ENCODE peak calls at places on chromosomes 5 and 9, in eight cellular contexts. K, I, X, C, R, G, Y and M are unnamed samples.
A peak's percentile ranks its signal among the peaks of the same experiment; 100 is the strongest.

GRCh38 chr5:31106742-31107546 is 86.5 kb upstream of the CDH6 start:
- DNase-seq in C (peak; percentile 69), Y (no peak), R (no peak), I (no peak), G (no peak), X (no peak), K (no peak), M (no peak)

GRCh38 chr9:70420267-70421019 is 6.0 kb upstream of the KLF9 start:
- DNase-seq in C (peak; percentile 88), X (peak; percentile 68), I (peak; percentile 46), Y (peak; percentile 59), K (peak; percentile 82), R (peak; percentile 76), G (peak; percentile 75), M (peak; percentile 63)

GRCh38 chr9:122228191-122228905 is 409 bp downstream of the LHX6 start:
- DNase-seq in G (no peak), K (no peak), I (no peak), X (no peak), Y (no peak), C (peak; percentile 33), R (no peak), M (no peak)

GRCh38 chr9:5459289-5459829 is 9.0 kb downstream of the CD274 start:
- DNase-seq in I (no peak), G (peak; percentile 42), K (no peak), X (peak; percentile 31), C (no peak), Y (no peak), R (no peak), M (no peak)

GRCh38 chr5:58262226-58262625 is 197.7 kb downstream of the PLK2 start:
- DNase-seq in R (no peak), X (no peak), C (no peak), K (no peak), G (no peak), Y (no peak), I (no peak), M (no peak)

GRCh38 chr9:121906074-121906520 is 187.0 kb downstream of the TTLL11 start:
- DNase-seq in C (no peak), Y (no peak), K (no peak), X (no peak), G (peak; percentile 40), R (no peak), I (no peak), M (no peak)

GRCh38 chr9:85940275-85940831 is 593 bp upstream of the NAA35 start:
- DNase-seq in K (no peak), I (no peak), R (no peak), X (no peak), C (no peak), Y (no peak), G (no peak), M (no peak)

GRCh38 chr9:130665431-130666392 is 1.3 kb downstream of the PRDM12 start:
- DNase-seq in Y (no peak), G (no peak), R (no peak), K (no peak), X (peak; percentile 27), C (no peak), I (no peak), M (no peak)

GRCh38 chr5:75048457-75048953 is 3.9 kb downstream of the GCNT4 start:
- DNase-seq in X (peak; percentile 32), K (no peak), C (no peak), G (no peak), Y (no peak), I (no peak), R (no peak), M (no peak)

GRCh38 chr5:132456553-132457361 is 33.8 kb downstream of the IRF1 start:
- DNase-seq in X (peak; percentile 79), R (no peak), I (peak; percentile 53), G (no peak), Y (no peak), C (no peak), K (no peak), M (no peak)

GRCh38 chr9:91500509-91501011 is 76.9 kb upstream of the NFIL3 start:
- DNase-seq in K (no peak), C (no peak), Y (no peak), I (no peak), G (peak; percentile 71), X (peak; percentile 25), R (no peak), M (no peak)

GRCh38 chr9:117413346-117414219 is 1.3 kb downstream of the ASTN2 start:
- DNase-seq in X (no peak), G (peak; percentile 1), K (peak; percentile 87), C (no peak), I (no peak), Y (no peak), R (peak; percentile 54), M (no peak)

GRCh38 chr9:130870491-130871381 is 25.9 kb downstream of the QRFP start:
- DNase-seq in I (no peak), Y (no peak), G (no peak), K (no peak), C (no peak), X (no peak), R (no peak), M (no peak)

GRCh38 chr5:74492230-74492629 is 148.3 kb downstream of the ENC1 start:
- DNase-seq in X (no peak), Y (no peak), R (no peak), K (no peak), G (no peak), C (no peak), I (no peak), M (no peak)

GRCh38 chr5:6081727-6082210 is 296.6 kb downstream of the MED10 start:
- DNase-seq in R (peak; percentile 70), G (no peak), K (no peak), Y (no peak), X (no peak), C (peak; percentile 50), I (no peak), M (no peak)

GRCh38 chr5:133383580-133383939 is 228.8 kb downstream of the FSTL4 start:
- DNase-seq in G (no peak), K (no peak), I (no peak), R (no peak), Y (no peak), X (no peak), C (no peak), M (no peak)

GRCh38 chr5:174380311-174380710 is 334.8 kb downstream of the NSG2 start:
- DNase-seq in C (no peak), G (no peak), Y (no peak), X (no peak), I (no peak), K (no peak), R (no peak), M (no peak)

GRCh38 chr9:2526071-2526862 is 95.3 kb upstream of the VLDLR start:
- DNase-seq in R (no peak), G (no peak), C (no peak), X (no peak), I (no peak), Y (no peak), K (no peak), M (no peak)

GRCh38 chr9:94985649-94986048 is 259.1 kb downstream of the AOPEP start:
- DNase-seq in K (no peak), C (no peak), X (no peak), R (no peak), Y (no peak), I (no peak), G (no peak), M (no peak)

GRCh38 chr9:114614373-114614772 is 3.3 kb downstream of the TMEM268 start:
- DNase-seq in I (no peak), C (no peak), G (no peak), X (no peak), K (no peak), R (no peak), Y (no peak), M (no peak)

GRCh38 chr5:17024686-17025180 is 88.6 kb upstream of the MYO10 start:
- DNase-seq in C (no peak), G (peak; percentile 49), Y (no peak), I (no peak), X (no peak), K (no peak), R (no peak), M (no peak)

GRCh38 chr5:144369001-144369400 is 198.3 kb downstream of the KCTD16 start:
- DNase-seq in K (peak; percentile 57), R (peak; percentile 16), X (no peak), G (no peak), I (no peak), Y (no peak), C (peak; percentile 93), M (no peak)

GRCh38 chr5:144072518-144072927 is 97.9 kb downstream of the YIPF5 start:
- DNase-seq in G (peak; percentile 61), Y (no peak), C (no peak), R (no peak), X (no peak), I (no peak), K (no peak), M (no peak)

GRCh38 chr9:110691002-110691549 is 22.5 kb downstream of the MUSK start:
- DNase-seq in Y (no peak), K (no peak), R (no peak), C (no peak), X (no peak), I (no peak), G (no peak), M (no peak)

GRCh38 chr5:109374625-109375024 is 35.1 kb downstream of the PJA2 start:
- DNase-seq in C (no peak), G (no peak), K (no peak), I (no peak), R (no peak), X (no peak), Y (no peak), M (no peak)

GRCh38 chr5:139796061-139796806 is 626 bp downstream of the PSD2 start:
- DNase-seq in C (no peak), I (no peak), Y (no peak), K (no peak), G (no peak), R (no peak), X (no peak), M (no peak)

GRCh38 chr9:116860509-116861120 is 173.5 kb downstream of the TRIM32 start:
- DNase-seq in K (peak; percentile 49), X (peak; percentile 26), I (no peak), G (peak; percentile 66), C (peak; percentile 67), R (peak; percentile 16), Y (no peak), M (peak; percentile 40)

GRCh38 chr9:13437898-13438297 is 158.4 kb upstream of the MPDZ start:
- DNase-seq in Y (no peak), I (no peak), K (no peak), G (no peak), R (no peak), C (no peak), X (no peak), M (no peak)

GRCh38 chr9:127407505-127407868 is 10.5 kb downstream of the SLC2A8 start:
- DNase-seq in G (no peak), X (no peak), K (no peak), I (no peak), C (no peak), Y (no peak), R (no peak), M (no peak)

GRCh38 chr9:21813575-21814473 is 11.4 kb downstream of the MTAP start:
- DNase-seq in Y (peak; percentile 39), C (peak; percentile 82), G (peak; percentile 73), X (peak; percentile 73), R (peak; percentile 77), I (peak; percentile 27), K (peak; percentile 31), M (peak; percentile 69)

GRCh38 chr9:129989362-129989708 is 53.7 kb downstream of the FNBP1 start:
- DNase-seq in Y (no peak), I (no peak), R (no peak), X (no peak), G (no peak), K (no peak), C (no peak), M (no peak)

GRCh38 chr9:35725362-35725761 is 6.6 kb downstream of the TLN1 start:
- DNase-seq in I (no peak), X (no peak), C (no peak), R (no peak), Y (no peak), K (no peak), G (no peak), M (no peak)

GRCh38 chr9:33719581-33720374 is 75.6 kb upstream of the PRSS3 start:
- DNase-seq in G (peak; percentile 9), K (peak; percentile 40), R (peak; percentile 18), C (peak; percentile 6), Y (no peak), X (peak; percentile 54), I (peak; percentile 13), M (peak; percentile 83)

GRCh38 chr5:172336666-172337310 is 53.2 kb upstream of the UBTD2 start:
- DNase-seq in X (no peak), C (peak; percentile 71), G (no peak), K (peak; percentile 38), R (no peak), Y (no peak), I (no peak), M (no peak)